ENCODE peak calls at places on chromosomes 3 and 15, in nine cellular contexts. One of them, this sample, is unnamed.

GRCh38 chr3:188389711-188390346 is 235.9 kb downstream of the LPP start:
- DNase-seq in psoas muscle: no peak
- DNase-seq in SK-N-SH: no peak
- DNase-seq in heart left ventricle: peak; percentile 64
- DNase-seq in K562: no peak
- DNase-seq in ovary: no peak
- DNase-seq in transverse colon: peak; percentile 41
- DNase-seq in GM23338: no peak
- DNase-seq in CD8-positive, alpha-beta T cell: no peak
- DNase-seq in this sample: no peak

GRCh38 chr15:50107591-50108408 is 11.2 kb downstream of the ATP8B4 start:
- DNase-seq in psoas muscle: no peak
- DNase-seq in SK-N-SH: no peak
- DNase-seq in heart left ventricle: peak; percentile 35
- DNase-seq in K562: no peak
- DNase-seq in ovary: no peak
- DNase-seq in transverse colon: no peak
- DNase-seq in GM23338: no peak
- DNase-seq in CD8-positive, alpha-beta T cell: no peak
- DNase-seq in this sample: peak; percentile 9

GRCh38 chr15:62021991-62022600 is 38.2 kb downstream of the VPS13C start:
- DNase-seq in psoas muscle: no peak
- DNase-seq in SK-N-SH: no peak
- DNase-seq in heart left ventricle: no peak
- DNase-seq in K562: no peak
- DNase-seq in ovary: no peak
- DNase-seq in transverse colon: no peak
- DNase-seq in GM23338: peak; percentile 62
- DNase-seq in CD8-positive, alpha-beta T cell: no peak
- DNase-seq in this sample: no peak

GRCh38 chr15:65355173-65355982 is 22.4 kb downstream of the IGDCC3 start:
- DNase-seq in psoas muscle: no peak
- DNase-seq in SK-N-SH: peak; percentile 73
- DNase-seq in heart left ventricle: no peak
- DNase-seq in K562: no peak
- DNase-seq in ovary: no peak
- DNase-seq in transverse colon: no peak
- DNase-seq in GM23338: peak; percentile 71
- DNase-seq in CD8-positive, alpha-beta T cell: no peak
- DNase-seq in this sample: no peak

GRCh38 chr3:58520403-58520784 is 16.6 kb downstream of the ACOX2 start:
- DNase-seq in psoas muscle: no peak
- DNase-seq in SK-N-SH: no peak
- DNase-seq in heart left ventricle: no peak
- DNase-seq in K562: peak; percentile 27
- DNase-seq in ovary: no peak
- DNase-seq in transverse colon: no peak
- DNase-seq in GM23338: no peak
- DNase-seq in CD8-positive, alpha-beta T cell: no peak
- DNase-seq in this sample: no peak

GRCh38 chr3:72004749-72005292 is 219.9 kb upstream of the PROK2 start:
- DNase-seq in psoas muscle: no peak
- DNase-seq in SK-N-SH: no peak
- DNase-seq in heart left ventricle: no peak
- DNase-seq in K562: peak; percentile 21
- DNase-seq in ovary: no peak
- DNase-seq in transverse colon: no peak
- DNase-seq in GM23338: no peak
- DNase-seq in CD8-positive, alpha-beta T cell: no peak
- DNase-seq in this sample: no peak

GRCh38 chr3:38533285-38533994 is 37.3 kb downstream of the EXOG start:
- DNase-seq in psoas muscle: no peak
- DNase-seq in SK-N-SH: peak; percentile 63
- DNase-seq in heart left ventricle: peak; percentile 94
- DNase-seq in K562: peak; percentile 39
- DNase-seq in ovary: no peak
- DNase-seq in transverse colon: no peak
- DNase-seq in GM23338: no peak
- DNase-seq in CD8-positive, alpha-beta T cell: no peak
- DNase-seq in this sample: no peak

GRCh38 chr3:84904212-84904611 is 54.6 kb upstream of the CADM2 start:
- DNase-seq in psoas muscle: no peak
- DNase-seq in SK-N-SH: no peak
- DNase-seq in heart left ventricle: no peak
- DNase-seq in K562: no peak
- DNase-seq in ovary: no peak
- DNase-seq in transverse colon: no peak
- DNase-seq in GM23338: no peak
- DNase-seq in CD8-positive, alpha-beta T cell: no peak
- DNase-seq in this sample: no peak

GRCh38 chr3:161348791-161349400 is 22.4 kb downstream of the SPTSSB start:
- DNase-seq in psoas muscle: no peak
- DNase-seq in SK-N-SH: no peak
- DNase-seq in heart left ventricle: no peak
- DNase-seq in K562: no peak
- DNase-seq in ovary: no peak
- DNase-seq in transverse colon: no peak
- DNase-seq in GM23338: no peak
- DNase-seq in CD8-positive, alpha-beta T cell: no peak
- DNase-seq in this sample: no peak

GRCh38 chr3:190036631-190037030 is 84.1 kb downstream of the P3H2 start:
- DNase-seq in psoas muscle: no peak
- DNase-seq in SK-N-SH: no peak
- DNase-seq in heart left ventricle: no peak
- DNase-seq in K562: no peak
- DNase-seq in ovary: no peak
- DNase-seq in transverse colon: no peak
- DNase-seq in GM23338: no peak
- DNase-seq in CD8-positive, alpha-beta T cell: no peak
- DNase-seq in this sample: no peak

GRCh38 chr3:30269751-30270445 is 336.5 kb upstream of the TGFBR2 start:
- DNase-seq in psoas muscle: no peak
- DNase-seq in SK-N-SH: no peak
- DNase-seq in heart left ventricle: no peak
- DNase-seq in K562: no peak
- DNase-seq in ovary: no peak
- DNase-seq in transverse colon: no peak
- DNase-seq in GM23338: no peak
- DNase-seq in CD8-positive, alpha-beta T cell: no peak
- DNase-seq in this sample: no peak

GRCh38 chr3:22858486-22858885 is 344.6 kb upstream of the UBE2E2 start:
- DNase-seq in psoas muscle: no peak
- DNase-seq in SK-N-SH: no peak
- DNase-seq in heart left ventricle: no peak
- DNase-seq in K562: no peak
- DNase-seq in ovary: peak; percentile 29
- DNase-seq in transverse colon: no peak
- DNase-seq in GM23338: no peak
- DNase-seq in CD8-positive, alpha-beta T cell: no peak
- DNase-seq in this sample: no peak

GRCh38 chr15:32659340-32659831 is 17.9 kb downstream of the SCG5 start:
- DNase-seq in psoas muscle: peak; percentile 20
- DNase-seq in SK-N-SH: peak; percentile 31
- DNase-seq in heart left ventricle: no peak
- DNase-seq in K562: no peak
- DNase-seq in ovary: no peak
- DNase-seq in transverse colon: no peak
- DNase-seq in GM23338: no peak
- DNase-seq in CD8-positive, alpha-beta T cell: no peak
- DNase-seq in this sample: no peak

GRCh38 chr15:77851696-77852095 is 219.0 kb upstream of the LINGO1 start:
- DNase-seq in psoas muscle: no peak
- DNase-seq in SK-N-SH: peak; percentile 81
- DNase-seq in heart left ventricle: no peak
- DNase-seq in K562: no peak
- DNase-seq in ovary: no peak
- DNase-seq in transverse colon: no peak
- DNase-seq in GM23338: no peak
- DNase-seq in CD8-positive, alpha-beta T cell: no peak
- DNase-seq in this sample: no peak

GRCh38 chr3:53764376-53764775 is 81.8 kb downstream of the CHDH start:
- DNase-seq in psoas muscle: no peak
- DNase-seq in SK-N-SH: no peak
- DNase-seq in heart left ventricle: no peak
- DNase-seq in K562: no peak
- DNase-seq in ovary: no peak
- DNase-seq in transverse colon: no peak
- DNase-seq in GM23338: no peak
- DNase-seq in CD8-positive, alpha-beta T cell: no peak
- DNase-seq in this sample: no peak

GRCh38 chr3:13420051-13420816 is at the start of gene NUP210:
- DNase-seq in psoas muscle: peak; percentile 37
- DNase-seq in SK-N-SH: peak; percentile 95
- DNase-seq in heart left ventricle: no peak
- DNase-seq in K562: peak; percentile 94
- DNase-seq in ovary: no peak
- DNase-seq in transverse colon: peak; percentile 70
- DNase-seq in GM23338: peak; percentile 86
- DNase-seq in CD8-positive, alpha-beta T cell: no peak
- DNase-seq in this sample: peak; percentile 69

GRCh38 chr3:188390775-188391443 is 237.0 kb downstream of the LPP start:
- DNase-seq in psoas muscle: no peak
- DNase-seq in SK-N-SH: no peak
- DNase-seq in heart left ventricle: no peak
- DNase-seq in K562: no peak
- DNase-seq in ovary: no peak
- DNase-seq in transverse colon: no peak
- DNase-seq in GM23338: peak; percentile 22
- DNase-seq in CD8-positive, alpha-beta T cell: no peak
- DNase-seq in this sample: no peak

GRCh38 chr3:37386627-37387230 is 212.3 kb upstream of the LRRFIP2 start:
- DNase-seq in psoas muscle: no peak
- DNase-seq in SK-N-SH: no peak
- DNase-seq in heart left ventricle: no peak
- DNase-seq in K562: no peak
- DNase-seq in ovary: no peak
- DNase-seq in transverse colon: no peak
- DNase-seq in GM23338: no peak
- DNase-seq in CD8-positive, alpha-beta T cell: no peak
- DNase-seq in this sample: no peak
- H3K4me1 ChIP-seq in psoas muscle: no peaks in the 10 kb centered on the region
- H3K4me1 ChIP-seq in SK-N-SH: no peaks in the 10 kb centered on the region
- H3K4me1 ChIP-seq in heart left ventricle: no peaks in the 10 kb centered on the region
- H3K4me1 ChIP-seq in K562: no peaks in the 10 kb centered on the region
- H3K4me1 ChIP-seq in ovary: no peaks in the 10 kb centered on the region
- H3K4me1 ChIP-seq in transverse colon: no peaks in the 10 kb centered on the region
- H3K4me1 ChIP-seq in GM23338: no peaks in the 10 kb centered on the region
- H3K4me1 ChIP-seq in CD8-positive, alpha-beta T cell: no peaks in the 10 kb centered on the region
- H3K4me1 ChIP-seq in this sample: no peaks in the 10 kb centered on the region

DNA sequence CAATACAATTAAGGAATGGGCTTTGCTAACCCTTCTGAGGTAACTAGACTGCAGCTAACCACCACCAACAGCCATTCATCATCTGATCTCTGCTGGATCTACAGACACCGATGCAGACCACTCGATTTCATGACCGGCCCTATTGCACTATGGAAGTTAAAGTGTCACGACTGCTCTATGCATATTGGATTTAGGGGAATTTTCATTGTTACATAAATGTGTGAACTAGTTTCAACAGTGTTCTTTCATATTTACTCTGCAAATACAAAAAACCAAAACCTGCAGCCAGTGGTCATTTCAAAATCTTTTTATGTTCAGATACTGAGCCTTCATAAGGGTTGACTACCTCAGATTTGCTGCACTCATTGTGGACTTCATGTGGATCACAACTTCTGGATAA is 14.5 kb downstream of the CDV3 start:
- DNase-seq in psoas muscle: no peak
- DNase-seq in SK-N-SH: no peak
- DNase-seq in heart left ventricle: no peak
- DNase-seq in K562: no peak
- DNase-seq in ovary: no peak
- DNase-seq in transverse colon: no peak
- DNase-seq in GM23338: no peak
- DNase-seq in CD8-positive, alpha-beta T cell: no peak
- DNase-seq in this sample: no peak
- H3K36me3 ChIP-seq in psoas muscle: peaks cover 12% of the 10 kb centered on the region
- H3K36me3 ChIP-seq in SK-N-SH: peaks cover 55% of the 10 kb centered on the region
- H3K36me3 ChIP-seq in heart left ventricle: peaks cover 70% of the 10 kb centered on the region
- H3K36me3 ChIP-seq in K562: peaks cover 61% of the 10 kb centered on the region
- H3K36me3 ChIP-seq in ovary: no peaks in the 10 kb centered on the region
- H3K36me3 ChIP-seq in transverse colon: no peaks in the 10 kb centered on the region
- H3K36me3 ChIP-seq in GM23338: peaks cover 62% of the 10 kb centered on the region
- H3K36me3 ChIP-seq in CD8-positive, alpha-beta T cell: peaks cover 32% of the 10 kb centered on the region
- H3K36me3 ChIP-seq in this sample: peaks cover 64% of the 10 kb centered on the region

GRCh38 chr3:44680921-44681455 is 31.5 kb upstream of the ZNF502 start:
- DNase-seq in psoas muscle: no peak
- DNase-seq in SK-N-SH: no peak
- DNase-seq in heart left ventricle: no peak
- DNase-seq in K562: no peak
- DNase-seq in ovary: no peak
- DNase-seq in transverse colon: no peak
- DNase-seq in GM23338: no peak
- DNase-seq in CD8-positive, alpha-beta T cell: no peak
- DNase-seq in this sample: no peak
- H3K4me1 ChIP-seq in psoas muscle: no peaks in the 10 kb centered on the region
- H3K4me1 ChIP-seq in SK-N-SH: no peaks in the 10 kb centered on the region
- H3K4me1 ChIP-seq in heart left ventricle: peaks cover 11% of the 10 kb centered on the region
- H3K4me1 ChIP-seq in K562: no peaks in the 10 kb centered on the region
- H3K4me1 ChIP-seq in ovary: peaks cover 5% of the 10 kb centered on the region
- H3K4me1 ChIP-seq in transverse colon: no peaks in the 10 kb centered on the region
- H3K4me1 ChIP-seq in GM23338: peaks cover 3% of the 10 kb centered on the region
- H3K4me1 ChIP-seq in CD8-positive, alpha-beta T cell: no peaks in the 10 kb centered on the region
- H3K4me1 ChIP-seq in this sample: no peaks in the 10 kb centered on the region

GRCh38 chr15:59051867-59052861 is 52.8 kb upstream of the CCNB2 start:
- DNase-seq in psoas muscle: no peak
- DNase-seq in SK-N-SH: no peak
- DNase-seq in heart left ventricle: no peak
- DNase-seq in K562: no peak
- DNase-seq in ovary: no peak
- DNase-seq in transverse colon: no peak
- DNase-seq in GM23338: no peak
- DNase-seq in CD8-positive, alpha-beta T cell: no peak
- DNase-seq in this sample: peak; percentile 67

GRCh38 chr15:59053482-59053881 is 51.5 kb upstream of the CCNB2 start:
- DNase-seq in psoas muscle: no peak
- DNase-seq in SK-N-SH: no peak
- DNase-seq in heart left ventricle: no peak
- DNase-seq in K562: no peak
- DNase-seq in ovary: no peak
- DNase-seq in transverse colon: no peak
- DNase-seq in GM23338: no peak
- DNase-seq in CD8-positive, alpha-beta T cell: no peak
- DNase-seq in this sample: no peak

GRCh38 chr15:59048897-59049296 is 56.0 kb upstream of the CCNB2 start:
- DNase-seq in psoas muscle: no peak
- DNase-seq in SK-N-SH: no peak
- DNase-seq in heart left ventricle: no peak
- DNase-seq in K562: no peak
- DNase-seq in ovary: no peak
- DNase-seq in transverse colon: no peak
- DNase-seq in GM23338: no peak
- DNase-seq in CD8-positive, alpha-beta T cell: no peak
- DNase-seq in this sample: no peak

DNA sequence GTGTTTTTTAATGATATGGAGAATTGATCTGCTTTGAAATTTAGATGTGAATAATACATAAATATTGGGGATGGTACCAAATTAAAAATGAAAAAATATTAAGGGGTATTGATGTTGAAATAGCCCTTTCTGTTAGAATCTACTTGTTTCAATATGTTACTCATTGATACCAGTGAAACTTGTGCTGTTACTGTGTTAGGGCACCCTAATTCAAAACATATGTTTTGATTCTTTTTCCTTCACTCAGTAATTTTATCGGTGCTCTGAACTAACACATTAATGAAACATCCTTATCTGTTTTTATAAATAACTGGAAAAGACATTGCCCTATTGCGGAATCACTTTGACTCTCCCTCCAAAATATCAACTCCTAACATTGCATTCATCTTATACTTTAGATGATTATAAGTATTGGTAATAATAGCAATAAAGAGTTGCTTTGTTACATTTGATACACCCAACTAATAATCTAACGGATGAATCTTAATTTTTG is 52.0 kb upstream of the CCNB2 start:
- DNase-seq in psoas muscle: no peak
- DNase-seq in SK-N-SH: peak; percentile 39
- DNase-seq in heart left ventricle: no peak
- DNase-seq in K562: no peak
- DNase-seq in ovary: no peak
- DNase-seq in transverse colon: no peak
- DNase-seq in GM23338: no peak
- DNase-seq in CD8-positive, alpha-beta T cell: no peak
- DNase-seq in this sample: no peak
- H3K36me3 ChIP-seq in psoas muscle: peaks cover 2% of the 10 kb centered on the region
- H3K36me3 ChIP-seq in SK-N-SH: peaks cover 39% of the 10 kb centered on the region
- H3K36me3 ChIP-seq in heart left ventricle: peaks cover 57% of the 10 kb centered on the region
- H3K36me3 ChIP-seq in K562: peaks cover 57% of the 10 kb centered on the region
- H3K36me3 ChIP-seq in ovary: no peaks in the 10 kb centered on the region
- H3K36me3 ChIP-seq in transverse colon: no peaks in the 10 kb centered on the region
- H3K36me3 ChIP-seq in GM23338: peaks cover 12% of the 10 kb centered on the region
- H3K36me3 ChIP-seq in CD8-positive, alpha-beta T cell: peaks cover 12% of the 10 kb centered on the region
- H3K36me3 ChIP-seq in this sample: peaks cover 38% of the 10 kb centered on the region

This sample was measured in CD4-positive, CD25-positive, alpha-beta regulatory T cell.